ENCODE peak calls at places on chromosomes 12 and 14, in six cellular contexts. K, S, E, N, L and U are unnamed samples.
A peak's percentile ranks its signal among the peaks of the same experiment; 100 is the strongest.

GRCh38 chr14:85566603-85567002 is 36.7 kb downstream of the FLRT2 start:
- DNase-seq in S (no peak), K (no peak), E (no peak), N (no peak), L (no peak), U (peak; percentile 72)

GRCh38 chr14:33836203-33836894 is 114.5 kb downstream of the EGLN3 start:
- DNase-seq in S (no peak), L (no peak), N (no peak), K (peak; percentile 38), E (no peak), U (no peak)

GRCh38 chr12:71955946-71956345 is 17.3 kb downstream of the TPH2 start:
- DNase-seq in N (no peak), K (no peak), S (no peak), L (no peak), E (no peak), U (no peak)

GRCh38 chr12:64729909-64730584 is 29.2 kb downstream of the GNS start:
- DNase-seq in E (peak; percentile 35), N (no peak), L (peak; percentile 19), S (no peak), K (no peak), U (peak; percentile 27)

GRCh38 chr12:55931780-55932545 is 1.0 kb downstream of the DGKA start:
- DNase-seq in K (peak; percentile 67), E (peak; percentile 65), S (no peak), L (no peak), N (no peak), U (peak; percentile 50)

GRCh38 chr12:52436000-52436827 is 2.0 kb upstream of the KRT75 start:
- DNase-seq in N (no peak), K (no peak), E (no peak), L (no peak), S (no peak), U (no peak)

GRCh38 chr12:112368856-112369255 is 13.4 kb downstream of the HECTD4 start:
- DNase-seq in K (no peak), E (no peak), L (no peak), S (no peak), N (no peak), U (no peak)

GRCh38 chr12:52037248-52037861 is 13.9 kb upstream of the NR4A1 start:
- DNase-seq in E (no peak), S (no peak), N (no peak), K (peak; percentile 58), L (no peak), U (no peak)

GRCh38 chr14:54350196-54350595 is 46.6 kb upstream of the CDKN3 start:
- DNase-seq in E (no peak), K (no peak), N (no peak), S (no peak), L (no peak), U (no peak)

GRCh38 chr14:30291216-30291615 is 267.7 kb upstream of the G2E3 start:
- DNase-seq in L (no peak), N (no peak), E (no peak), S (no peak), K (no peak), U (no peak)

GRCh38 chr14:36069535-36069900 is 107.0 kb downstream of the PTCSC3 start:
- DNase-seq in N (peak; percentile 74), E (peak; percentile 50), S (peak; percentile 62), L (no peak), K (peak; percentile 69), U (peak; percentile 37)

GRCh38 chr12:82058197-82058596 is 299.0 kb upstream of the PPFIA2 start:
- DNase-seq in L (no peak), E (no peak), N (no peak), S (no peak), K (no peak), U (no peak)

GRCh38 chr14:92527724-92528123 is 14.1 kb downstream of the RIN3 start:
- DNase-seq in S (no peak), K (no peak), E (no peak), L (no peak), N (no peak), U (no peak)

GRCh38 chr14:29227631-29228030 is 461.0 kb downstream of the FOXG1 start:
- DNase-seq in E (no peak), S (no peak), K (no peak), N (no peak), L (no peak), U (no peak)

GRCh38 chr12:116558280-116559079 is 701 bp upstream of the MAP1LC3B2 start:
- DNase-seq in E (peak; percentile 56), L (no peak), N (no peak), S (no peak), K (peak; percentile 21), U (no peak)

GRCh38 chr14:99408286-99408970 is 72.2 kb downstream of the SETD3 start:
- DNase-seq in S (no peak), K (no peak), E (no peak), N (no peak), L (no peak), U (no peak)

GRCh38 chr12:49340971-49341776 is 4.2 kb upstream of the C1QL4 start:
- DNase-seq in E (no peak), N (no peak), L (no peak), S (no peak), K (no peak), U (no peak)

GRCh38 chr12:85157023-85157626 is 121.0 kb downstream of the LRRIQ1 start:
- DNase-seq in K (no peak), L (no peak), E (no peak), N (no peak), S (peak; percentile 13), U (peak; percentile 4)

GRCh38 chr12:72570601-72571000 is 298.4 kb downstream of the TRHDE start:
- DNase-seq in E (peak; percentile 51), L (no peak), N (peak; percentile 30), K (no peak), S (peak; percentile 36), U (no peak)

GRCh38 chr12:118746960-118747359 is 234.4 kb upstream of the SRRM4 start:
- DNase-seq in S (no peak), N (no peak), K (no peak), E (no peak), L (no peak), U (no peak)

GRCh38 chr12:123105427-123105826 is 45.5 kb downstream of the PITPNM2 start:
- DNase-seq in N (no peak), E (no peak), S (no peak), K (no peak), L (no peak), U (peak; percentile 70)

GRCh38 chr14:101625336-101626097 is 64.2 kb downstream of the DIO3 start:
- DNase-seq in N (no peak), L (no peak), S (no peak), K (no peak), E (no peak), U (no peak)

GRCh38 chr14:36658091-36659009 is 3.3 kb upstream of the PAX9 start:
- DNase-seq in L (no peak), E (no peak), S (no peak), N (no peak), K (no peak), U (no peak)

GRCh38 chr14:74620497-74620921 is 8.5 kb upstream of the LTBP2 start:
- DNase-seq in L (no peak), E (peak; percentile 91), S (peak; percentile 71), K (peak; percentile 57), N (peak; percentile 72), U (peak; percentile 97)

GRCh38 chr12:39127401-39127800 is 222.0 kb upstream of the CPNE8 start:
- DNase-seq in N (peak; percentile 3), K (no peak), E (no peak), L (no peak), S (peak; percentile 75), U (peak; percentile 92)
- TF ChIP-seq MYC in N (no peak), K (no peak), E (no peak), L (no peak), S (no peak), U (no peak)

GRCh38 chr14:21525571-21525970 is 575 bp downstream of the SALL2 start:
- DNase-seq in S (no peak), E (no peak), N (no peak), K (peak; percentile 69), L (no peak), U (no peak)

GRCh38 chr14:21526672-21527319 is 650 bp upstream of the SALL2 start:
- DNase-seq in E (peak; percentile 47), K (no peak), N (no peak), L (no peak), S (no peak), U (no peak)

GRCh38 chr14:21524575-21525518 is 1.3 kb downstream of the SALL2 start:
- DNase-seq in E (no peak), K (no peak), N (no peak), L (no peak), S (no peak), U (no peak)

GRCh38 chr14:21527320-21527679 is 1.2 kb upstream of the SALL2 start:
- DNase-seq in S (no peak), K (no peak), N (no peak), L (no peak), E (peak; percentile 55), U (no peak)

DNA sequence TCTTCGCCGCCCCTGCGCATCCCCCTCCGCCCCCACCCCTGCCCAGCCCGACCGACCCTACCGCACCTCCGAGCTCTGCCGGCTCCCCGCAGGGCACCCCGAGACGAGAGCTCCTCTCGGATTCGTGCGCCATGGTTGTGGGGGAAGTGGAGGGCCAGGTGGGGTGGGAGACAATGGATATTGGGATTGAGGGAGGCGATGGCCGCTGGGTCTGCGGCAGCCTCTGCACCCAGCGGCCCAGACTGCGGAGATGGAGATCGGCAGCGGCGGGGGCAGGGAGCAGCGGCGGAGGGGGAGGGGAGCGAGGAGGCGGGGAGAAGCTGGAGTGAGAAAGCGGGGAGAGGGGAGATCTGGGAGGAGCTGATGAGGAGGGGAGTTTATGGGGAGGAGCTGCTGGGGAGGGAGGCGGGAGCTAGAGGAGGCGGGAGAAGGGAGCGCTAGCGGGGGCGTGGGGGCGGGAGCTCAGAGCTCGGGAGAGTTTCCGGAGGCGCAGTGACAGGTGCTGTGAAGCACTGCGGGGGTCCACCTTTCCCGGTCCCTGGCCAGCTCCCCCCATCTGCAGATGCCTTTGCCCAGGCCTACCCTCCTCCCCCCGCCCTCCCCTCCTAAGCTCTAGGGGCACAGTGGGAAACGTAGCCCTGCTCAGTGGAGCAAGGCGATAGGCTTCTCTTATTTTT is at the start of gene SALL2:
- DNase-seq in N (peak; percentile 79), S (peak; percentile 31), K (peak; percentile 86), L (peak; percentile 21), E (peak; percentile 44), U (peak; percentile 63)
- TF ChIP-seq MYC in N (peak; percentile 34), S (no peak), K (no peak), L (no peak), E (no peak), U (no peak)

GRCh38 chr12:42707312-42707711 is 117.8 kb upstream of the PRICKLE1 start:
- DNase-seq in L (no peak), S (no peak), K (no peak), N (no peak), E (no peak), U (no peak)

GRCh38 chr12:42704340-42704739 is 114.8 kb upstream of the PRICKLE1 start:
- DNase-seq in N (no peak), E (no peak), L (no peak), K (no peak), S (no peak), U (no peak)

GRCh38 chr12:42706331-42706730 is 116.8 kb upstream of the PRICKLE1 start:
- DNase-seq in S (no peak), L (no peak), N (no peak), K (no peak), E (no peak), U (no peak)

GRCh38 chr12:42704810-42705401 is 115.4 kb upstream of the PRICKLE1 start:
- DNase-seq in S (no peak), L (no peak), E (peak; percentile 52), N (no peak), K (no peak), U (no peak)

GRCh38 chr12:42705863-42706262 is 116.3 kb upstream of the PRICKLE1 start:
- DNase-seq in E (no peak), S (no peak), L (no peak), N (no peak), K (no peak), U (peak; percentile 90)
- TF ChIP-seq MYC in E (no peak), S (no peak), L (no peak), N (no peak), K (no peak), U (no peak)

GRCh38 chr14:102883028-102883953 is 39.2 kb upstream of the AMN start:
- DNase-seq in E (no peak), S (no peak), N (no peak), L (no peak), K (no peak), U (no peak)
- TF ChIP-seq MYC in E (no peak), S (no peak), N (no peak), L (no peak), K (no peak), U (no peak)